ENCODE peak calls at places on chromosome 15, in five cellular contexts. D is omental fat pad, A is heart left ventricle, B is HL-60, T is mammary epithelial cell. O is an unnamed sample.

GRCh38 chr15:28881600-28881999 is 4.2 kb upstream of the APBA2 start:
- DNase-seq in D (no peak), A (no peak), B (no peak), T (no peak), O (no peak)

GRCh38 chr15:43256341-43256740 is 10.4 kb downstream of the TGM5 start:
- DNase-seq in D (no peak), A (no peak), B (no peak), T (no peak), O (no peak)

GRCh38 chr15:88243895-88244787 is 12.4 kb downstream of the NTRK3 start:
- DNase-seq in D (no peak), A (no peak), B (no peak), T (peak), O (no peak)

GRCh38 chr15:39273805-39274411 is 307.0 kb upstream of the THBS1 start:
- DNase-seq in D (no peak), A (no peak), B (no peak), T (no peak), O (no peak)

GRCh38 chr15:87816811-87817210 is 439.7 kb downstream of the NTRK3 start:
- DNase-seq in D (no peak), A (no peak), B (no peak), T (peak), O (no peak)

GRCh38 chr15:64640146-64640868 is 135.1 kb downstream of the RBPMS2 start:
- DNase-seq in D (no peak), A (no peak), B (no peak), T (no peak), O (no peak)

GRCh38 chr15:49990835-49991540 is 128.0 kb downstream of the ATP8B4 start:
- DNase-seq in D (no peak), A (no peak), B (no peak), T (no peak), O (no peak)

GRCh38 chr15:64149424-64150235 is 1.9 kb upstream of the SNX22 start:
- DNase-seq in D (no peak), A (no peak), B (no peak), T (peak), O (no peak)

GRCh38 chr15:42131826-42132806 is 24.3 kb downstream of the PLA2G4F start:
- DNase-seq in D (no peak), A (no peak), B (no peak), T (no peak), O (no peak)

GRCh38 chr15:38714309-38715072 is 149.9 kb upstream of the RASGRP1 start:
- DNase-seq in D (no peak), A (no peak), B (no peak), T (peak), O (no peak)

GRCh38 chr15:93063796-93064690 is 25.0 kb downstream of the RGMA start:
- DNase-seq in D (no peak), A (peak), B (no peak), T (no peak), O (no peak)

GRCh38 chr15:86608461-86608860 is 528.8 kb downstream of the AGBL1 start:
- DNase-seq in D (no peak), A (no peak), B (no peak), T (peak), O (no peak)

GRCh38 chr15:63042879-63043340 is 363 bp downstream of the TPM1 start:
- DNase-seq in D (no peak), A (peak), B (no peak), T (no peak), O (no peak)

GRCh38 chr15:45094358-45094730 is 19.6 kb downstream of the DUOX2 start:
- DNase-seq in D (no peak), A (no peak), B (no peak), T (no peak), O (no peak)

GRCh38 chr15:34318277-34319079 is 19.1 kb downstream of the SLC12A6 start:
- DNase-seq in D (no peak), A (no peak), B (no peak), T (peak), O (no peak)

GRCh38 chr15:84671211-84671610 is 13.2 kb upstream of the NMB start:
- DNase-seq in D (no peak), A (no peak), B (no peak), T (peak), O (no peak)

GRCh38 chr15:31367730-31368344 is 41.2 kb downstream of the KLF13 start:
- DNase-seq in D (no peak), A (no peak), B (no peak), T (no peak), O (no peak)

GRCh38 chr15:71357357-71357756 is 242.1 kb downstream of the THSD4 start:
- DNase-seq in D (no peak), A (no peak), B (no peak), T (no peak), O (no peak)

GRCh38 chr15:37865687-37866086 is 68.8 kb upstream of the TMCO5A start:
- DNase-seq in D (no peak), A (no peak), B (no peak), T (no peak), O (no peak)

GRCh38 chr15:31867536-31868442 is 162.5 kb upstream of the CHRNA7 start:
- DNase-seq in D (no peak), A (peak), B (peak), T (peak), O (peak)

GRCh38 chr15:70494861-70495571 is 268.3 kb downstream of the UACA start:
- DNase-seq in D (no peak), A (peak), B (no peak), T (peak), O (no peak)

GRCh38 chr15:98599911-98600685 is 48.2 kb upstream of the IGF1R start:
- DNase-seq in D (peak), A (no peak), B (no peak), T (peak), O (no peak)

GRCh38 chr15:87998658-87999057 is 257.9 kb downstream of the NTRK3 start:
- DNase-seq in D (no peak), A (no peak), B (no peak), T (no peak), O (no peak)

GRCh38 chr15:41967506-41968206 is 4.7 kb downstream of the EHD4 start:
- DNase-seq in D (no peak), A (no peak), B (peak), T (no peak), O (no peak)

GRCh38 chr15:52559583-52559982 is 9.2 kb downstream of the ARPP19 start:
- DNase-seq in D (no peak), A (no peak), B (no peak), T (peak), O (no peak)

GRCh38 chr15:37059051-37059450 is 41.3 kb downstream of the MEIS2 start:
- DNase-seq in D (no peak), A (no peak), B (no peak), T (peak), O (no peak)

GRCh38 chr15:88756926-88757325 is 46.3 kb upstream of the ACAN start:
- DNase-seq in D (no peak), A (no peak), B (no peak), T (no peak), O (no peak)

GRCh38 chr15:99703603-99704443 is 29.4 kb downstream of the LYSMD4 start:
- DNase-seq in D (no peak), A (no peak), B (peak), T (peak), O (no peak)

GRCh38 chr15:42914728-42915497 is 5.7 kb downstream of the TTBK2 start:
- DNase-seq in D (no peak), A (no peak), B (no peak), T (no peak), O (no peak)

GRCh38 chr15:77852241-77853007 is 219.7 kb upstream of the LINGO1 start:
- DNase-seq in D (no peak), A (no peak), B (no peak), T (no peak), O (no peak)

GRCh38 chr15:73386886-73387506 is 18.2 kb upstream of the HCN4 start:
- DNase-seq in D (no peak), A (no peak), B (no peak), T (no peak), O (no peak)

DNA sequence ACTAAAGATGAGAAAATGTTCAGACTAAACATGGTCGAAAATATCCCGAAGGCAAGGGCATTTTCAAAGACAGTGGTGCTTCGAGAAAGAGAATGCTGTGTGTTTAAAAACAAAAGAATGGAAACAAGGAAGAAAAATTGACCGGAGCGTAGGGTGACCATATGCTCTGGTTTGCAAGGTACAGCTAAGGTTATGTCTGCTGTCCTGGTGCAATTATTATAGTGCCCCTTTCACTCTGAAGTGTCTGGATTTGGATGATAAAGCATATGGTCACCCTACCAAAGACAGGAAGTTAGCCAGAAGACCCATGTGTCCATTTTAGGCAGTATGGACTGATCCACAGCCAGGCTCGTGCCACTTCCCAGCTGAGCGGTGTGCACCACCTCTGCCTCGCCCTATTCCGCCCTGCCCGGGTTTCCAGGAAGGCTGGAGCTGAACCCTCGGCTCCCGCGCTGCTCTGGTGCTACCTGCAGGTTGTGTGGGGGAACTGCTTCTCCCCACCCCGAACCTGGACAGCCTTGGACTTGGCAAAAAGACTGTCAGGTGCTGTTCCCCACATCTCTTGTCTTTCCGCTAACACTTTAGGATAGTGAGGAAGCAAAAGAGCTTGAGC is 25.2 kb downstream of the GOLGA6D start:
- DNase-seq in D (no peak), A (no peak), B (peak), T (peak), O (no peak)
- TF ChIP-seq CTCF in D (no peak), A (no peak), B (peak), T (peak), O (no peak)

GRCh38 chr15:101201411-101202174 is 50.3 kb downstream of the CHSY1 start:
- DNase-seq in D (peak), A (peak), B (peak), T (peak), O (no peak)
- TF ChIP-seq CTCF in D (no peak), A (no peak), B (no peak), T (no peak), O (no peak)

DNA sequence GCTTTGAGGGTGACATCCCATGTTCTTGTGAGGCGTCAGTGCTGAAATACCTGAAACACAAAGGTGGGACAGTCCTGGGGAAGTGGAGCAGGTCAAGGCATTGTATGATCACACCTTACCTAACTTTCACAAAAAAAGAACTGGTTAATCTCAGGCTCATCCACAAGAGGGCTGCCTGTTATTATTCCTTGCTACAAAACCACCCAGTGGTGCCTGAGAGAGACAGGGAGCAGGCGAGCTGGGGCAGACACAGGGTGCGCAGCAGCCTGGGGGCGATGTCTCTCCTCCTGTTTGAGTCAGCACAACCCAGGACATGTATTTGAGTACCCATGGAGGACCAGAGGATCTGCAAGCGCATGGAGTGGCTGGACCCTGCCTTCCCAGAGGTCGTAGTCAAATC is 316.8 kb upstream of the ATP10A start:
- DNase-seq in D (no peak), A (no peak), B (no peak), T (no peak), O (no peak)
- TF ChIP-seq CTCF in D (no peak), A (no peak), B (no peak), T (no peak), O (no peak)

DNA sequence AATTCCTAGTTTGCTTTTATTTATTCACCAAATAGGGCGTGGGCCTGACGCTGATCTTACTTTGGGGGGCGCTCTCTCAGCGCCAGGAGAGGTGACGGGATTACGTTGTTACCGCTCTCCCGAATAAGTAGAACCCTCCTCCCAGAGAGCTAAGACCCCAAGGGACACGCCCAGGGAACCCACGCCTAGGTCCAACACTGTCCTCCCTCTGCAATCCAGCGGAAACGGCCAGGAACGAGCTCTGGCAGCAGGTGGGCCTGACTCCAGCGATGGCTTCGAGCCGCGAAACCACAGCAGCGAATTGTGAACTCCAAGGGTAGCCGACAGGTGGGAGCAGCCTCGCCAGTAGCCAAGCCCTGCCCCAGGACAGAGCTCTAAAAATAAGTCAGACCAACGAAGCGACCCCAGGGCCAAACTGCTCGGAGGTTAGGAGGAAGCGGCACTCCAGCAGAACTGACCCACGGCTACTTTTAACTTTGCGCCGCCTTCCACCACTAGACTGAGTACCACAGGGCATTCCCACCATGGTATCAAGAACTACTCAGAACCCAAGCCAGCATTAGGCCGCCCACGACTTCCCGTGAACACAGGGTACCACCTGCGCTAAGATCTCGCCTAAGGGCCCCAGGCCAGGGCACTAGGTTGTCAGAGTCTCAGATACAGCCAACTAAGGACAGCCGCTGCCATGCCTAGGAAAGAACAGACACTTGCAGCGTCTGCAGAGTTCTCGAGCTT is 1.6 kb upstream of the SIN3A start:
- DNase-seq in D (no peak), A (peak), B (peak), T (peak), O (peak)
- TF ChIP-seq CTCF in D (no peak), A (no peak), B (peak), T (peak), O (no peak)

GRCh38 chr15:96462768-96463167 is 132.3 kb downstream of the NR2F2 start:
- DNase-seq in D (no peak), A (no peak), B (no peak), T (no peak), O (no peak)
- TF ChIP-seq CTCF in D (no peak), A (no peak), B (no peak), T (peak), O (no peak)

DNA sequence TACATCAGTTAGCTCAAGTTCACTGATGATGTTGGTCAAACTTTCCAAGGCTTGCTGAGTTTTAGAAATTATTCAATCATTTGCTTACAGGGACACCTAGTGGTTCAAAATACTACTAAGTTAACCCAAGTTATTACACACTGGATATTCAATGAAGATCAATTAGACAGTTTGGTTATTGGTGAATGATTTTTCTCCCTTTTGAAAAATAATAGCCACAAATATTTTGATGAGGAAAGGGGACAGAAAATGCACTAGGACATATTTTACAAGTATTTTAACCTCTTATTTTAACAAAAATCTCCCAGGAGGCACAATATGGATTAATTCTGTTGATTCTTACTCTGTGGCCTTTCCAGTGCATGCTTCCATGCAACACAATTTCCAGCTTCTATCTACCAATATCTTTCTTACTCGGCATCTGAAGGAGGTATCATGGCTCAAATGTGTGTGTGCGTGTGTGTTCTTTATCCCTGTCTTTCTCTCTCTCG is 20.1 kb upstream of the GOLGA6L2 start:
- DNase-seq in D (no peak), A (no peak), B (no peak), T (peak), O (no peak)
- TF ChIP-seq CTCF in D (no peak), A (peak), B (no peak), T (peak), O (no peak)

GRCh38 chr15:20272422-20273184 is 269.0 kb downstream of the GOLGA6L6 start:
- DNase-seq in D (no peak), A (peak), B (no peak), T (no peak), O (no peak)
- TF ChIP-seq CTCF in D (no peak), A (no peak), B (no peak), T (no peak), O (no peak)

GRCh38 chr15:100995471-100996430 is 76.6 kb downstream of the LRRK1 start:
- DNase-seq in D (no peak), A (no peak), B (no peak), T (no peak), O (no peak)
- TF ChIP-seq CTCF in D (no peak), A (no peak), B (no peak), T (no peak), O (no peak)

GRCh38 chr15:72379856-72380255 is 4.0 kb upstream of the HEXA start:
- DNase-seq in D (no peak), A (no peak), B (no peak), T (no peak), O (no peak)

GRCh38 chr15:72380743-72381142 is 4.9 kb upstream of the HEXA start:
- DNase-seq in D (no peak), A (no peak), B (no peak), T (no peak), O (no peak)

GRCh38 chr15:72382146-72382545 is 6.3 kb upstream of the HEXA start:
- DNase-seq in D (no peak), A (no peak), B (no peak), T (no peak), O (no peak)
- TF ChIP-seq CTCF in D (no peak), A (no peak), B (no peak), T (peak), O (no peak)